ENCODE peak calls at places on chromosomes 1 and 21, in five cellular contexts. One of them, this sample, is unnamed. For H3K27me3, the result is how much of the 10 kb centered on the place peaks cover.

GRCh38 chr1:234595899-234596298 is 14.1 kb downstream of the IRF2BP2 start:
- DNase-seq in heart right ventricle: no peak
- DNase-seq in neural progenitor cell: no peak
- DNase-seq in HL-60: no peak
- DNase-seq in NT2/D1: no peak
- DNase-seq in this sample: no peak

GRCh38 chr1:29829448-29830344 is 593.4 kb downstream of the PTPRU start:
- DNase-seq in heart right ventricle: no peak
- DNase-seq in neural progenitor cell: no peak
- DNase-seq in HL-60: no peak
- DNase-seq in NT2/D1: no peak
- DNase-seq in this sample: no peak

GRCh38 chr1:17128361-17128760 is 9.1 kb upstream of the PADI2 start:
- DNase-seq in heart right ventricle: no peak
- DNase-seq in neural progenitor cell: no peak
- DNase-seq in HL-60: no peak
- DNase-seq in NT2/D1: no peak
- DNase-seq in this sample: no peak

GRCh38 chr1:174968750-174969244 is 30.9 kb upstream of the CACYBP start:
- DNase-seq in heart right ventricle: no peak
- DNase-seq in neural progenitor cell: no peak
- DNase-seq in HL-60: no peak
- DNase-seq in NT2/D1: no peak
- DNase-seq in this sample: no peak

GRCh38 chr1:234656070-234656875 is 46.3 kb upstream of the IRF2BP2 start:
- DNase-seq in heart right ventricle: no peak
- DNase-seq in neural progenitor cell: no peak
- DNase-seq in HL-60: no peak
- DNase-seq in NT2/D1: peak
- DNase-seq in this sample: no peak

GRCh38 chr1:153577624-153578051 is 12.0 kb upstream of the S100A2 start:
- DNase-seq in heart right ventricle: no peak
- DNase-seq in neural progenitor cell: no peak
- DNase-seq in HL-60: no peak
- DNase-seq in NT2/D1: no peak
- DNase-seq in this sample: no peak

GRCh38 chr1:37338658-37339057 is 135.7 kb upstream of the ZC3H12A start:
- DNase-seq in heart right ventricle: no peak
- DNase-seq in neural progenitor cell: no peak
- DNase-seq in HL-60: no peak
- DNase-seq in NT2/D1: no peak
- DNase-seq in this sample: no peak

GRCh38 chr1:89695847-89696246 is 62.9 kb downstream of the LRRC8C start:
- DNase-seq in heart right ventricle: no peak
- DNase-seq in neural progenitor cell: no peak
- DNase-seq in HL-60: no peak
- DNase-seq in NT2/D1: no peak
- DNase-seq in this sample: no peak

GRCh38 chr1:201461783-201462441 is 7.1 kb downstream of the PHLDA3 start:
- DNase-seq in heart right ventricle: peak
- DNase-seq in neural progenitor cell: no peak
- DNase-seq in HL-60: no peak
- DNase-seq in NT2/D1: no peak
- DNase-seq in this sample: no peak

GRCh38 chr1:3135746-3136455 is 66.9 kb downstream of the PRDM16 start:
- DNase-seq in heart right ventricle: no peak
- DNase-seq in neural progenitor cell: peak
- DNase-seq in HL-60: no peak
- DNase-seq in NT2/D1: no peak
- DNase-seq in this sample: no peak
- H3K27me3 ChIP-seq in heart right ventricle: under half
- H3K27me3 ChIP-seq in neural progenitor cell: under half
- H3K27me3 ChIP-seq in HL-60: under half
- H3K27me3 ChIP-seq in NT2/D1: under half
- H3K27me3 ChIP-seq in this sample: under half

GRCh38 chr1:241229711-241230110 is 127.3 kb downstream of the RGS7 start:
- DNase-seq in heart right ventricle: no peak
- DNase-seq in neural progenitor cell: no peak
- DNase-seq in HL-60: no peak
- DNase-seq in NT2/D1: no peak
- DNase-seq in this sample: no peak
- H3K27me3 ChIP-seq in heart right ventricle: under half
- H3K27me3 ChIP-seq in neural progenitor cell: under half
- H3K27me3 ChIP-seq in HL-60: under half
- H3K27me3 ChIP-seq in NT2/D1: under half
- H3K27me3 ChIP-seq in this sample: under half

DNA sequence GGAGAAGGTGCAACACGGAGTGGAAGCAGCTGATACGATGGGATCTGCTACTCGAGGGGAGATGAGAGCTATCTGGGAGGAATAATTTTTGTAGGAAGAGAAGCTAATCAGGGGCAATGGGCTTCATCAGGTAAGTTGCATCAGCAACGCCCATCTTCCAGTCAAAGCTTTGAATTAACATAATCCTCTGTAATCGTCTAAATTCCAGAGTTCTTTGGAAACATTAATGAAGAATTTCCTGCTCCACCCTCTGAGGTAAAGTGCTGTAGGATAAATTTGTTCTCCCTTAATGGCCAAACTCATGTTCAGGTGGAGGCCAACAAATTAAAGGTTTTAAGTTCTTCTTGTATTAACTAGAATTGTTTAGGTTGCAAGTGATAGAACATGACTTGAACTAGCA is 94.0 kb upstream of the KAZN start:
- DNase-seq in heart right ventricle: no peak
- DNase-seq in neural progenitor cell: no peak
- DNase-seq in HL-60: no peak
- DNase-seq in NT2/D1: no peak
- DNase-seq in this sample: no peak
- H3K27me3 ChIP-seq in heart right ventricle: under half
- H3K27me3 ChIP-seq in neural progenitor cell: under half
- H3K27me3 ChIP-seq in HL-60: under half
- H3K27me3 ChIP-seq in NT2/D1: under half
- H3K27me3 ChIP-seq in this sample: under half

GRCh38 chr1:6144175-6144574 is 35.9 kb downstream of the CHD5 start:
- DNase-seq in heart right ventricle: no peak
- DNase-seq in neural progenitor cell: no peak
- DNase-seq in HL-60: no peak
- DNase-seq in NT2/D1: no peak
- DNase-seq in this sample: no peak
- H3K27me3 ChIP-seq in heart right ventricle: half or more
- H3K27me3 ChIP-seq in neural progenitor cell: under half
- H3K27me3 ChIP-seq in HL-60: under half
- H3K27me3 ChIP-seq in NT2/D1: under half
- H3K27me3 ChIP-seq in this sample: under half

GRCh38 chr21:33124879-33125278 is 54.9 kb downstream of the OLIG1 start:
- DNase-seq in heart right ventricle: no peak
- DNase-seq in neural progenitor cell: no peak
- DNase-seq in HL-60: no peak
- DNase-seq in NT2/D1: no peak
- DNase-seq in this sample: no peak

GRCh38 chr21:33121715-33122475 is 52.0 kb downstream of the OLIG1 start:
- DNase-seq in heart right ventricle: no peak
- DNase-seq in neural progenitor cell: peak
- DNase-seq in HL-60: no peak
- DNase-seq in NT2/D1: no peak
- DNase-seq in this sample: peak

GRCh38 chr21:33125981-33126380 is 56.0 kb downstream of the OLIG1 start:
- DNase-seq in heart right ventricle: no peak
- DNase-seq in neural progenitor cell: no peak
- DNase-seq in HL-60: no peak
- DNase-seq in NT2/D1: no peak
- DNase-seq in this sample: no peak

GRCh38 chr21:33122507-33122906 is 52.6 kb downstream of the OLIG1 start:
- DNase-seq in heart right ventricle: no peak
- DNase-seq in neural progenitor cell: no peak
- DNase-seq in HL-60: no peak
- DNase-seq in NT2/D1: no peak
- DNase-seq in this sample: no peak

GRCh38 chr21:33123396-33124120 is 53.6 kb downstream of the OLIG1 start:
- DNase-seq in heart right ventricle: no peak
- DNase-seq in neural progenitor cell: no peak
- DNase-seq in HL-60: no peak
- DNase-seq in NT2/D1: no peak
- DNase-seq in this sample: no peak
- H3K27me3 ChIP-seq in heart right ventricle: under half
- H3K27me3 ChIP-seq in neural progenitor cell: half or more
- H3K27me3 ChIP-seq in HL-60: under half
- H3K27me3 ChIP-seq in NT2/D1: under half
- H3K27me3 ChIP-seq in this sample: under half

GRCh38 chr1:220891221-220892085 is 12.2 kb downstream of the HLX start:
- DNase-seq in heart right ventricle: no peak
- DNase-seq in neural progenitor cell: peak
- DNase-seq in HL-60: no peak
- DNase-seq in NT2/D1: no peak
- DNase-seq in this sample: peak
- H3K27me3 ChIP-seq in heart right ventricle: half or more
- H3K27me3 ChIP-seq in neural progenitor cell: half or more
- H3K27me3 ChIP-seq in HL-60: under half
- H3K27me3 ChIP-seq in NT2/D1: under half
- H3K27me3 ChIP-seq in this sample: half or more

DNA sequence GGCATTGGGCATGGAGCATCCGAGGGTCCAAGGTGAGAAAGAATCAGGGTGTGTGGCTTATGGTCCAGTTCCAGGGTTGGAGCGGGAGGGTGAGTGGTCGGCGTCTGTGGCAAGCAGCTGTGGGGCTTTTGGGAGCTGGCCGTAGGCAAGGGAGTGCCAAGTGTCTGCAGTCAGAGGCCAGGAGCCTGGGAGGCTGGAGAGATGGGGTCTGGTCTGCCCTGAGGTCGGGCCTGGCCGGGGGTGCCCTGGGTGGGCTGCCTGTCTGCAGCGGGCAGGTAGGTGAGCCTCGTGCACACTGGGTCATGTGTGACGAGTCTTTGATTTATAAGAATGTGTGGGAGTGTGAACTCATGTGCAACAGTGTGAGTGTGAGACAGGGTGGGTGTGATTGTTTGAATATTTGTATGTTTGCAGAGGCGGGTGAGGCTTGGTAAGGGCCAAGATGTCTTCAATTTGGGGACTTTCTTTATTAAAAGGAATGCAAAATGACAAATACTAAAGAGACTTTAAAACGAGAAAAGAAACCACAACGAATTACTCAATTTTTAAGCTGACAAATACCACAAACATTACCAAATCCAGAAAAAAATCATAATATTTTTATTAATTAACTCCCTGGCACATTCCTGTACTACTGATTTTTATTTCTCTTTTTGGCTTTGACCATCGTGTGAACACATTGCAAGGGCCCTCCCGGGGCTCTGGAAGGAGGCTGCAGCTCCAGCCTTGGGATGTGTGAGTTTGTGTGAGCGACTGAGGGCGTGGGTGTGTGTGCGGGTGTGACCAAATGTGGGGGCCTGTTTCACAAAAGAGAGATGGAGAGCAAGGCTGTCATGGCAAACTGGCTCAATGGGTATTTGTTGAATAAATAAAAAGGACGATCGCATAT is 110.2 kb upstream of the WNT4 start:
- DNase-seq in heart right ventricle: no peak
- DNase-seq in neural progenitor cell: no peak
- DNase-seq in HL-60: no peak
- DNase-seq in NT2/D1: no peak
- DNase-seq in this sample: no peak
- H3K27me3 ChIP-seq in heart right ventricle: half or more
- H3K27me3 ChIP-seq in neural progenitor cell: half or more
- H3K27me3 ChIP-seq in HL-60: under half
- H3K27me3 ChIP-seq in NT2/D1: under half
- H3K27me3 ChIP-seq in this sample: under half

DNA sequence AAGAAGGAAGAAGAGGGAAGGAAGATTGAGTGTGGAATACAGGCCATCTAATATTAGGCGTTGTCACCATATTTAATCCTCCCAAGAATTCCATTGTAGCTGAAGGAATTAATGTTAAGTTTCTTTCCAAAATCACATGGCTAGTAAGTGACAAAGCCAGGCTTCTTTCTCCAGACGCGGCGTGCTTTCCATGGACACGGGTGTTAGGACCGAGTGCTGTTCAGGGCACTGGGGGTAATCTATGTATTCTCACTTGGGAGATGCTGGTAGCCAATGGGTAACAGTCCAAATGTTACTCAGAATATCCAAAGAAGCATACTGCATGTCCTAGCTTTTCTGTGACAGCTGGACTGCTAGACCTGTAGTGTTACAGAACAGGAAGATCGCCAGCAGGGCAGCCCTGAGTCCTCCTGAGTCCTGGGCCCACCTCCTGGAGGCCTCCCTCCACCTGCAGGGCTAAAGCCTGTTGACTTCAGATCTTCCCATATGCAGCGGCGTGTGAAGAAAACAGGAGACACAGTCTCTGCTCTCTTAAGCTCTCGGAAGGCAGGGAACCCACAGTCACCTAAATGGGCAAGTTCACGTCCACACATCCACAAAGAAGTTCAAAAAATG is 5.3 kb downstream of the IGSF9 start:
- DNase-seq in heart right ventricle: no peak
- DNase-seq in neural progenitor cell: no peak
- DNase-seq in HL-60: no peak
- DNase-seq in NT2/D1: no peak
- DNase-seq in this sample: no peak
- H3K27me3 ChIP-seq in heart right ventricle: under half
- H3K27me3 ChIP-seq in neural progenitor cell: under half
- H3K27me3 ChIP-seq in HL-60: under half
- H3K27me3 ChIP-seq in NT2/D1: under half
- H3K27me3 ChIP-seq in this sample: under half

GRCh38 chr1:32915766-32916455 is 14.7 kb upstream of the TMEM54 start:
- DNase-seq in heart right ventricle: no peak
- DNase-seq in neural progenitor cell: no peak
- DNase-seq in HL-60: no peak
- DNase-seq in NT2/D1: no peak
- DNase-seq in this sample: no peak

GRCh38 chr1:32906652-32907051 is 5.5 kb upstream of the TMEM54 start:
- DNase-seq in heart right ventricle: no peak
- DNase-seq in neural progenitor cell: no peak
- DNase-seq in HL-60: no peak
- DNase-seq in NT2/D1: no peak
- DNase-seq in this sample: no peak

GRCh38 chr1:32904797-32905196 is 3.6 kb upstream of the TMEM54 start:
- DNase-seq in heart right ventricle: no peak
- DNase-seq in neural progenitor cell: no peak
- DNase-seq in HL-60: no peak
- DNase-seq in NT2/D1: no peak
- DNase-seq in this sample: no peak

GRCh38 chr1:32907435-32907834 is 6.2 kb upstream of the TMEM54 start:
- DNase-seq in heart right ventricle: no peak
- DNase-seq in neural progenitor cell: no peak
- DNase-seq in HL-60: no peak
- DNase-seq in NT2/D1: no peak
- DNase-seq in this sample: no peak

DNA sequence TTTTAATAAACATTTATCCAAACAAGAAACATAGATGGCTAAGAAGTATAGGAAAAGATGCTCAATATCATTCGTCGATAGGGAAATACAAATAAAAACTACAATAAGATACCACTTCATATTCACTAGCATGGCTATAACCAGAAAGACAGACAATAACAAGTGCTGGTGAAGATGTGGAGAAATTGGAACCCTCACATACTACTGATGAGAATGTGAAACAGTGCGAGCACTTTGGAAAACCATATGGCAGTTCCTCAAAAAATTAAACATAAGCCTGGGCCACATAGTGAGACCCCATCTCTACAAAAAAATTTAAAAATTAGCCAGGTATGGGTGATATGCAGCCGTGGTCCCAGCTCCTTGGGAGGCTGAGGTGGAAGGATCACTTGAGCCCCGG is 9.1 kb upstream of the TMEM54 start:
- DNase-seq in heart right ventricle: no peak
- DNase-seq in neural progenitor cell: no peak
- DNase-seq in HL-60: no peak
- DNase-seq in NT2/D1: no peak
- DNase-seq in this sample: no peak
- H3K27me3 ChIP-seq in heart right ventricle: under half
- H3K27me3 ChIP-seq in neural progenitor cell: under half
- H3K27me3 ChIP-seq in HL-60: under half
- H3K27me3 ChIP-seq in NT2/D1: under half
- H3K27me3 ChIP-seq in this sample: under half